ENCODE peak calls at places on chromosomes 16 and 17, in seven cellular contexts. P, M, H, B, S, X and Q are unnamed samples.
A peak's percentile ranks its signal among the peaks of the same experiment; 100 is the strongest.

GRCh38 chr17:79627766-79628690 is 17.2 kb upstream of the RBFOX3 start:
- DNase-seq in M (peak; percentile 6), X (no peak), S (no peak), P (no peak), H (no peak), B (no peak), Q (no peak)

GRCh38 chr17:59753522-59754467 is 46.3 kb downstream of the VMP1 start:
- DNase-seq in M (no peak), X (no peak), P (peak; percentile 94), H (peak; percentile 86), B (peak; percentile 96), S (peak; percentile 81), Q (peak; percentile 35)

GRCh38 chr16:89523680-89524344 is 15.6 kb downstream of the SPG7 start:
- DNase-seq in X (no peak), P (no peak), M (no peak), H (no peak), B (no peak), S (no peak), Q (no peak)

GRCh38 chr17:488993-489757 is 136.6 kb upstream of the RPH3AL start:
- DNase-seq in P (no peak), X (no peak), B (no peak), S (no peak), M (peak; percentile 48), H (peak; percentile 22), Q (peak; percentile 65)

GRCh38 chr16:52078716-52079655 is 468.0 kb downstream of the TOX3 start:
- DNase-seq in X (no peak), B (no peak), M (no peak), S (no peak), P (no peak), H (no peak), Q (no peak)

GRCh38 chr17:40564195-40564882 is 933 bp downstream of the CCR7 start:
- DNase-seq in H (no peak), B (no peak), S (no peak), M (no peak), P (no peak), X (no peak), Q (peak; percentile 76)

GRCh38 chr16:57810197-57811024 is 8.1 kb upstream of the KIFC3 start:
- DNase-seq in B (peak; percentile 89), P (peak; percentile 97), S (peak; percentile 94), M (peak; percentile 47), X (peak; percentile 70), H (no peak), Q (peak; percentile 88)

GRCh38 chr17:39674702-39675389 is 6.6 kb downstream of the PNMT start:
- DNase-seq in S (no peak), H (peak; percentile 81), B (peak; percentile 24), M (no peak), P (no peak), X (no peak), Q (no peak)

GRCh38 chr17:29848737-29849136 is 81.3 kb downstream of the SSH2 start:
- DNase-seq in X (no peak), M (no peak), P (no peak), H (no peak), S (no peak), B (peak; percentile 27), Q (no peak)

GRCh38 chr17:51258756-51259573 is 884 bp downstream of the MBTD1 start:
- DNase-seq in H (peak; percentile 59), B (peak; percentile 9), P (peak; percentile 16), M (peak; percentile 31), X (no peak), S (peak; percentile 34), Q (peak; percentile 32)

GRCh38 chr16:60811051-60811608 is 1225.1 kb downstream of the CDH8 start:
- DNase-seq in H (no peak), B (no peak), M (no peak), S (no peak), P (no peak), X (no peak), Q (no peak)

GRCh38 chr16:67993207-67994036 is 5.9 kb downstream of the DPEP2 start:
- DNase-seq in X (peak; percentile 86), B (peak; percentile 73), M (peak; percentile 83), S (peak; percentile 80), P (peak; percentile 66), H (peak; percentile 81), Q (peak; percentile 90)

GRCh38 chr17:5485270-5486205 is at the start of gene DERL2:
- DNase-seq in M (peak; percentile 44), S (peak; percentile 74), B (peak; percentile 53), H (no peak), X (no peak), P (no peak), Q (no peak)

GRCh38 chr17:63843387-63844292 is 1.2 kb upstream of the SMARCD2 start:
- DNase-seq in M (no peak), X (peak; percentile 61), P (peak; percentile 86), B (peak; percentile 90), S (no peak), H (no peak), Q (peak; percentile 49)

GRCh38 chr17:2948721-2949468 is 114.5 kb downstream of the OR1D5 start:
- DNase-seq in B (no peak), M (no peak), H (no peak), X (no peak), P (no peak), S (no peak), Q (no peak)

GRCh38 chr16:59039066-59039465 is 304.9 kb upstream of the GOT2 start:
- DNase-seq in X (no peak), S (no peak), H (no peak), M (no peak), B (no peak), P (no peak), Q (no peak)

GRCh38 chr17:79707931-79708891 is 22.5 kb upstream of the ENPP7 start:
- DNase-seq in M (peak; percentile 79), X (peak; percentile 31), S (peak; percentile 71), P (peak; percentile 36), H (peak; percentile 67), B (peak; percentile 54), Q (peak; percentile 67)

GRCh38 chr17:17516941-17517720 is 20.9 kb upstream of the RASD1 start:
- DNase-seq in P (no peak), X (no peak), S (no peak), B (no peak), H (no peak), M (no peak), Q (peak; percentile 18)

GRCh38 chr16:72468582-72468981 is 296.6 kb upstream of the PMFBP1 start:
- DNase-seq in H (no peak), M (no peak), B (peak; percentile 16), S (no peak), P (peak; percentile 72), X (no peak), Q (no peak)

GRCh38 chr16:72464052-72464451 is 292.1 kb upstream of the PMFBP1 start:
- DNase-seq in P (no peak), H (no peak), M (no peak), X (no peak), S (no peak), B (no peak), Q (no peak)

GRCh38 chr16:72469932-72470331 is 298.0 kb upstream of the PMFBP1 start:
- DNase-seq in M (no peak), X (no peak), S (no peak), H (no peak), P (no peak), B (no peak), Q (no peak)

GRCh38 chr16:72464597-72465368 is 292.8 kb upstream of the PMFBP1 start:
- DNase-seq in H (peak; percentile 5), B (no peak), P (no peak), X (no peak), S (no peak), M (no peak), Q (no peak)

DNA sequence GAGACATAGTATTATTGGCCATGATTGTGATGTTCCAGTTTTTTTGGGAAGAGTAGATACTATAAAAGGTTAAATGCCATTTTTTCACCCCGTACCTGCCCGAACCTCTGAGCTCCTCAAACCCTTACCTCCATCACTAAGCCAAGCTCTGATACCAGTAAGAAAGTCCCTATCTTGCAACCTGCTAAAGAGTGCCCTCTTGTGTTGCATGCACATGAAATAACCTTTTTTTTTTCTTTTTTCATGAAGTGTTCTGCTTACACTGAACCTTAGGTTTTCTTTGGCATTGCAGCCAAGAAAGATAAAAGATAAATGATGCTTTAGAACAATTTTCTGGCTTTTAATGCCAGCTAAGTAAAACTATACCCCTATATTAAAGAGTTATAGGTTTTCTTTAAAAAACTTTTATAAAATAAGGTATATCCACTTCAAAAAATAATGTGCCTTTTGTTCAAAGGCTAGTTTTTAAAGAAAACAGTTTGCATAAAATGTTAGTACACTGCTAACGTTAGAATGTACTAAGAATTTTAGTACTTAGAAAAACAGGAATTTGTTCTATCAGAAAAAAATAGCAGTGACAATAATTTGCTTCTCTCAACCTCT is 295.3 kb upstream of the PMFBP1 start:
- DNase-seq in P (peak; percentile 65), B (peak; percentile 79), X (no peak), S (peak; percentile 2), M (no peak), H (peak; percentile 58), Q (peak; percentile 4)
- TF ChIP-seq CTCF in P (peak; percentile 71), B (peak; percentile 78), X (peak; percentile 20), S (peak; percentile 78), M (no peak), H (peak; percentile 72), Q (peak; percentile 56)

GRCh38 chr16:10741844-10742243 is 1.8 kb upstream of the NUBP1 start:
- DNase-seq in P (peak; percentile 43), H (no peak), S (no peak), M (no peak), B (no peak), X (no peak), Q (no peak)
- TF ChIP-seq CTCF in P (no peak), H (no peak), S (no peak), M (no peak), B (no peak), X (no peak), Q (no peak)

DNA sequence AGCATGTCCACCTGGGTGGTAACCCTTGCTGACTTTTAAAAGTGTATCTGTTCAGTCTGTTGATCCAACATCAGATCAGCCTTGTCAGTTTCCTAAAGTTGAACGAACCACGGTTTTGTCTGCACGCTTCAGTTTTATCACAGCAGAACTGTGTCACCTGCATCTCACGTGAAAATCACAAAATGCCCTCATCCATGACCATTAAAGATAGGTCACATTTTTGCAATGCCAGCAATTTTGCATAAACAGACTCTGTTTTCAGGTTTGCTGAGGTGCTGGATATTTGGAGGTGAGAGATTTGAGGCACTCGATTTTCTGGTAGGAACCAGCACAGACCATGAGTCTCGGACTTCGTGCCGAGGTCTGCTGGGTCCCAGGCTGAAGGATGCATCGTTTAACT is 3.0 kb downstream of the METRNL start:
- DNase-seq in B (no peak), P (no peak), X (no peak), H (no peak), M (no peak), S (no peak), Q (no peak)
- TF ChIP-seq CTCF in B (no peak), P (no peak), X (no peak), H (no peak), M (no peak), S (no peak), Q (no peak)

GRCh38 chr17:28712705-28713415 is 1.2 kb upstream of the PROCA1 start:
- DNase-seq in X (no peak), M (no peak), B (no peak), P (no peak), S (no peak), H (no peak), Q (no peak)

GRCh38 chr17:28711723-28712036 is at the start of gene PROCA1:
- DNase-seq in H (no peak), B (no peak), S (no peak), X (no peak), M (peak; percentile 74), P (no peak), Q (peak; percentile 54)

GRCh38 chr17:28714281-28714680 is 2.6 kb upstream of the PROCA1 start:
- DNase-seq in P (no peak), H (no peak), M (no peak), S (no peak), X (no peak), B (no peak), Q (no peak)

GRCh38 chr17:28710948-28711722 is 553 bp downstream of the PROCA1 start:
- DNase-seq in M (peak; percentile 98), B (peak; percentile 87), H (peak; percentile 97), P (peak; percentile 90), X (peak; percentile 87), S (peak; percentile 97), Q (peak; percentile 92)

GRCh38 chr17:28712037-28712704 is 483 bp upstream of the PROCA1 start:
- DNase-seq in X (peak; percentile 67), P (no peak), S (no peak), B (no peak), H (peak; percentile 41), M (peak; percentile 68), Q (peak; percentile 86)
- TF ChIP-seq CTCF in X (no peak), P (no peak), S (no peak), B (no peak), H (no peak), M (no peak), Q (no peak)